ENCODE peak calls at places on chromosomes 2 and 18, in six cellular contexts. G is GM12878; V is fibroblast of lung; R is naive thymus-derived CD4-positive, alpha-beta T cell; K is prostate gland; A is psoas muscle. B is an unnamed sample. For H3K4me1, the result is how much of the 10 kb centered on the place peaks cover.

GRCh38 chr2:224927671-224928173 is 114.5 kb downstream of the DOCK10 start:
- DNase-seq in G (no peak), V (peak), R (peak), K (peak), A (no peak), B (no peak)

GRCh38 chr2:71882949-71883472 is 264.7 kb downstream of the CYP26B1 start:
- DNase-seq in G (no peak), V (peak), R (no peak), K (no peak), A (peak), B (peak)

GRCh38 chr2:197673142-197673541 is 2.2 kb downstream of the RFTN2 start:
- DNase-seq in G (no peak), V (no peak), R (no peak), K (no peak), A (no peak), B (no peak)

GRCh38 chr18:78925193-78925540 is 54.5 kb upstream of the SALL3 start:
- DNase-seq in G (no peak), V (no peak), R (no peak), K (no peak), A (no peak), B (no peak)

GRCh38 chr2:88053301-88053700 is 2.3 kb downstream of the KRCC1 start:
- DNase-seq in G (no peak), V (peak), R (no peak), K (no peak), A (no peak), B (no peak)

GRCh38 chr2:236550298-236550697 is 19.3 kb upstream of the ACKR3 start:
- DNase-seq in G (no peak), V (no peak), R (no peak), K (no peak), A (no peak), B (no peak)

GRCh38 chr18:49839012-49839411 is 25.7 kb upstream of the ACAA2 start:
- DNase-seq in G (no peak), V (peak), R (no peak), K (no peak), A (no peak), B (no peak)

GRCh38 chr2:161004379-161004778 is 155.8 kb upstream of the TANK start:
- DNase-seq in G (no peak), V (peak), R (no peak), K (no peak), A (no peak), B (no peak)

GRCh38 chr2:202529389-202529788 is 105.4 kb upstream of the FAM117B start:
- DNase-seq in G (no peak), V (peak), R (peak), K (no peak), A (no peak), B (no peak)

GRCh38 chr18:79605481-79605880 is 74.1 kb upstream of the CTDP1 start:
- DNase-seq in G (no peak), V (no peak), R (no peak), K (no peak), A (peak), B (no peak)

GRCh38 chr18:46518438-46518837 is 138.6 kb downstream of the LOXHD1 start:
- DNase-seq in G (no peak), V (no peak), R (no peak), K (peak), A (peak), B (no peak)

GRCh38 chr2:212227755-212228154 is 310.8 kb downstream of the ERBB4 start:
- DNase-seq in G (no peak), V (peak), R (no peak), K (peak), A (no peak), B (no peak)

GRCh38 chr18:71336811-71337210 is 1048.0 kb downstream of the SOCS6 start:
- DNase-seq in G (no peak), V (no peak), R (no peak), K (no peak), A (no peak), B (no peak)

GRCh38 chr2:4604767-4605166 is 901.4 kb downstream of the DCDC2C start:
- DNase-seq in G (no peak), V (no peak), R (no peak), K (no peak), A (no peak), B (no peak)

GRCh38 chr2:70399046-70399445 is 97.2 kb upstream of the FAM136A start:
- DNase-seq in G (no peak), V (no peak), R (no peak), K (no peak), A (no peak), B (no peak)

GRCh38 chr2:69253893-69254292 is 133.1 kb downstream of the GFPT1 start:
- DNase-seq in G (no peak), V (peak), R (no peak), K (peak), A (no peak), B (no peak)

GRCh38 chr2:135494917-135495316 is 36.1 kb downstream of the ZRANB3 start:
- DNase-seq in G (no peak), V (no peak), R (no peak), K (no peak), A (no peak), B (no peak)

GRCh38 chr18:60893331-60894114 is 439.7 kb upstream of the CDH20 start:
- DNase-seq in G (no peak), V (peak), R (no peak), K (no peak), A (no peak), B (no peak)

GRCh38 chr18:32049393-32050161 is 31.0 kb downstream of the RNF125 start:
- DNase-seq in G (no peak), V (peak), R (peak), K (no peak), A (peak), B (no peak)

GRCh38 chr2:29162204-29162928 is 47.2 kb downstream of the CLIP4 start:
- DNase-seq in G (no peak), V (no peak), R (no peak), K (no peak), A (no peak), B (no peak)

GRCh38 chr2:31886700-31887099 is 124.1 kb downstream of the MEMO1 start:
- DNase-seq in G (no peak), V (no peak), R (no peak), K (no peak), A (no peak), B (no peak)

GRCh38 chr2:130303142-130303541 is 39.6 kb upstream of the IMP4 start:
- DNase-seq in G (peak), V (no peak), R (no peak), K (no peak), A (no peak), B (no peak)

GRCh38 chr2:37282746-37283145 is 41.9 kb downstream of the PRKD3 start:
- DNase-seq in G (no peak), V (peak), R (no peak), K (no peak), A (no peak), B (no peak)

GRCh38 chr18:25284861-25285574 is 66.9 kb downstream of the ZNF521 start:
- DNase-seq in G (no peak), V (peak), R (no peak), K (no peak), A (peak), B (no peak)

GRCh38 chr2:127080941-127081769 is 25.8 kb downstream of the BIN1 start:
- DNase-seq in G (no peak), V (peak), R (peak), K (peak), A (peak), B (no peak)

GRCh38 chr18:48049757-48050156 is 119.3 kb upstream of the SMAD2 start:
- DNase-seq in G (no peak), V (no peak), R (no peak), K (no peak), A (no peak), B (no peak)

GRCh38 chr2:110896226-110896625 is 163.9 kb downstream of the ACOXL start:
- DNase-seq in G (no peak), V (no peak), R (no peak), K (no peak), A (no peak), B (no peak)

GRCh38 chr2:165877565-165878550 is 75.7 kb downstream of the TTC21B start:
- DNase-seq in G (peak), V (peak), R (no peak), K (no peak), A (no peak), B (no peak)

GRCh38 chr18:23126352-23127056 is 8.8 kb upstream of the CABLES1 start:
- DNase-seq in G (no peak), V (no peak), R (no peak), K (no peak), A (no peak), B (no peak)

GRCh38 chr2:43052204-43052943 is 174.0 kb downstream of the ZFP36L2 start:
- DNase-seq in G (no peak), V (peak), R (no peak), K (no peak), A (no peak), B (peak)

GRCh38 chr18:10524507-10525425 is 1.1 kb upstream of the NAPG start:
- DNase-seq in G (no peak), V (peak), R (no peak), K (no peak), A (no peak), B (no peak)

GRCh38 chr2:101063753-101064502 is 61.8 kb downstream of the RPL31 start:
- DNase-seq in G (no peak), V (peak), R (no peak), K (no peak), A (no peak), B (no peak)

GRCh38 chr2:236682651-236683422 is 113.2 kb downstream of the ACKR3 start:
- DNase-seq in G (no peak), V (peak), R (no peak), K (no peak), A (no peak), B (peak)

GRCh38 chr2:20565101-20565622 is 85.7 kb downstream of the HS1BP3 start:
- DNase-seq in G (no peak), V (no peak), R (no peak), K (no peak), A (no peak), B (no peak)

GRCh38 chr18:43587538-43588153 is 310.4 kb upstream of the SYT4 start:
- DNase-seq in G (no peak), V (peak), R (no peak), K (no peak), A (no peak), B (no peak)

DNA sequence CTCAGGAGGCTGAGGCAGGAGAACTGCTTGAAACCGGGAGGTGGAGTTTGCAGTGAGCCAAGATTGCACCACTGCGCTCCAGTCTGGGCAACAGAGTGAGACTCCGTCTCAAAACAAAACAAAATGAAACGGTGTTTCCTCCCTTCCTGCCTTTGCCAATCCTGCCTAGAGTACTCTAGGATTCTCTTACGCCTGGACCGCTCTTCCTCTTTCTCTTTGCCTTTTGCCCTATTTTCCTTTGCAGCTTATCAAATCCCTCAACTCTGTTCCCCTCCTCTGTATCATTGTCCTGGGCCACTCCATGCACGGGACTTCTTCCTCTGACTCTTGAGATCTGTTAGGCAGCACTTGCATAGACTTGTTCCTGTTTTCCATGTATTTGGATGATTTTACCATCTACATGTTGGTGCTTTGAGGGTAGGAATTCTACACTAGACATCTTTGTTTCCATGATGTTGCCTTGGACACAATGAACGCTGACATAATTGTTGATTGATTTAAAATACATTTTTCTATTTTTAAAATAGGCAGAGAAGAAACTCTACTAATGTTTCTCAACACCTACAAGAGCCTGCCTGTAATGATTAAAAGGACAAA is 24.8 kb upstream of the ACYP2 start:
- DNase-seq in G (no peak), V (no peak), R (no peak), K (no peak), A (no peak), B (no peak)
- H3K4me1 ChIP-seq in G (under half), V (under half), R (under half), K (under half), A (under half), B (under half)

GRCh38 chr2:239294571-239295054 is 106.2 kb downstream of the HDAC4 start:
- DNase-seq in G (no peak), V (no peak), R (no peak), K (no peak), A (peak), B (peak)

GRCh38 chr2:239293450-239294430 is 107.1 kb downstream of the HDAC4 start:
- DNase-seq in G (peak), V (no peak), R (no peak), K (no peak), A (peak), B (peak)

GRCh38 chr2:239296020-239296932 is 104.5 kb downstream of the HDAC4 start:
- DNase-seq in G (no peak), V (no peak), R (no peak), K (no peak), A (peak), B (peak)

GRCh38 chr2:239297142-239298125 is 103.4 kb downstream of the HDAC4 start:
- DNase-seq in G (no peak), V (no peak), R (peak), K (no peak), A (peak), B (peak)

DNA sequence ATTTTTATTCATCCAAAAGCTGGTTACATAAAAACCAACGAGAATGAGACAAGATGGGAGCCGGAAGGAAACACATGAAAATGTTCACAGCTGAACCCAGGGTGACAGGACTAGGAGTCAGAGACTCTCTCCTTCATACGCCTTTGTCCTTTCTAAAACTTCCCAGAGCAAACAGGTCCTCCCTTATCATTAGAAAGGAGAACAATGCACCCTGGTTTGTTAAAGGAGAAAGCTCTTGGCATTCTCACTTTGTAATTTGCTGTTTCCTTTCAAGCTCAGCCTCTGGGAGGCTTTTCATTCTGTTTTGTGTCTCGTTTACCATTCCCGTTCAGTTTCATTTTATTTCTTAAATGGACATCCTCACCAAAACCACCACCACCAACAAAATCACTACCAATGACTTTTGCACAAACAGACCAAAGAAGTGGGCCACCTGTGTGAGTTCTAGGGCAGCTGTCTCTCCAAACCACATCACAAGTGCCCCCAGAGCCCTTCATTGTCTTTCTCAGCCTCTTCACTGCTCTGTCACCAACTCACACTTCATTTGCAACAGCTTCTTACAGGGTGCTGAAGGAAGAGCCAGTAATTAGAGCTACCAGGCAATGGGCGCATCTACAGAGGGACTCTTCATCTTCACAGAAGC is 105.3 kb downstream of the HDAC4 start:
- DNase-seq in G (no peak), V (no peak), R (peak), K (no peak), A (no peak), B (no peak)
- H3K4me1 ChIP-seq in G (under half), V (under half), R (under half), K (under half), A (half or more), B (under half)

DNA sequence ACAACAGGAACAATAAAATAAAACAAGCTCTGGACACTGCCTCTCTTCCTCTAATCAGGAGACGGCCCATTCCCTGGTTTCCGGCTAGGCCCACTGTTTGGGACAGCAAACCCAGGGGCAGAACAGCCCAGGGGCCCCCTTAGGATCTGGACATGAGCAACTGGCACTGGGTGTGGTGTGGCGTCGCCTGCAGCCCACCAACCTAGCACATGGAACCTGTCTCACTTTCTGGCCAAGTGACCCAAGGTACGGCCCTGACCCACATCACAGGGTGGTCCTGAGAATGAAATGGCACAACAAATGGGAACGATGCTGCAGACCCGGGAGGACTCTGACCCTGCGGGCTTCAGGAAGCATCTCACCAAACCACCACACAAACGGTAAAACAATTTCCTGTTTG is 24.8 kb downstream of the FAM178B start:
- DNase-seq in G (no peak), V (no peak), R (no peak), K (no peak), A (peak), B (peak)
- H3K4me1 ChIP-seq in G (under half), V (under half), R (under half), K (under half), A (under half), B (under half)

GRCh38 chr2:46349115-46349547 is 51.9 kb downstream of the EPAS1 start:
- DNase-seq in G (no peak), V (no peak), R (no peak), K (no peak), A (no peak), B (no peak)
- H3K4me1 ChIP-seq in G (under half), V (under half), R (under half), K (under half), A (under half), B (under half)

GRCh38 chr2:144517825-144518699 is 1.9 kb downstream of the ZEB2 start:
- DNase-seq in G (no peak), V (peak), R (no peak), K (no peak), A (no peak), B (no peak)

GRCh38 chr2:144515694-144516416 is 4.1 kb downstream of the ZEB2 start:
- DNase-seq in G (no peak), V (peak), R (no peak), K (no peak), A (peak), B (no peak)

GRCh38 chr2:144516981-144517824 is 2.7 kb downstream of the ZEB2 start:
- DNase-seq in G (no peak), V (peak), R (no peak), K (no peak), A (peak), B (peak)

GRCh38 chr2:144515425-144515693 is 4.6 kb downstream of the ZEB2 start:
- DNase-seq in G (no peak), V (no peak), R (no peak), K (no peak), A (no peak), B (no peak)

DNA sequence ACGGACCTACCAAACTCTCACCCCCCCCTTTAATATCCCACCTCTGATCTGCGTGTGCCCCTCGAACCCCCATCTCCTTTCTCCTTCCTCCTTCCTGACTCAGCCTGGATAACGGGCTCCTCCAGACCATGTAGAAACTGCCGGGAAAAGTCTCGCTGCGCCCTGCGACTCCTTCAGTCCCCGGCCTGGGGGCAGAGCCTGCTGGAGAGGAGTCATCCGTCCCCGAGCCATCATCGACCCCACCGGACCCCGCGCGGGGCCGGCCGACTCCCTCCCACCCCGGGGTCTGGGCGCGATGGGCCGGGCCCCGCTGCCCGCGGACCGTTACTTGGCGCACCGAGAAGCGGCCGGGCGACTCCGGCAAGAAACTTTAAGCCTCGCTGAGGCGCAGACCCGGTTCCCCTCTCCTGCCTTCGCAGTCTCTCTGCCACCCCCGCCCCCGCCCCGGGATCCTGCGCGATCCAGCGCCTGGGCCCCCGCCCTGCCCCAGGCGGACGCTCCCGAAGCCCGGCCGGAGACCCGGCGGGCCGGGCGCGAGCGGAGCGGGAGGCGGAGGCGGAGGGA is 3.4 kb downstream of the ZEB2 start:
- DNase-seq in G (no peak), V (peak), R (no peak), K (no peak), A (peak), B (peak)
- H3K4me1 ChIP-seq in G (under half), V (under half), R (under half), K (under half), A (under half), B (under half)

GRCh38 chr2:105795575-105795934 is 50.8 kb downstream of the NCK2 start:
- DNase-seq in G (no peak), V (no peak), R (no peak), K (no peak), A (no peak), B (no peak)
- H3K4me1 ChIP-seq in G (half or more), V (under half), R (half or more), K (under half), A (half or more), B (half or more)

GRCh38 chr2:215848146-215848545 is 165.2 kb downstream of the MREG start:
- DNase-seq in G (no peak), V (no peak), R (no peak), K (no peak), A (no peak), B (no peak)
- H3K4me1 ChIP-seq in G (under half), V (under half), R (under half), K (under half), A (under half), B (under half)

B was measured in suprapubic skin.